ENCODE peak calls at places on chromosomes 5 and 9, in seven cellular contexts. F, Y, Q, L, H, W and G are unnamed samples.

GRCh38 chr5:51650824-51651223 is 267.6 kb downstream of the ISL1 start:
- DNase-seq in F (no peak), Y (no peak), Q (no peak), L (no peak), H (no peak), W (no peak), G (no peak)

GRCh38 chr5:51990241-51990640 is 607.0 kb downstream of the ISL1 start:
- DNase-seq in F (no peak), Y (no peak), Q (no peak), L (no peak), H (no peak), W (no peak), G (no peak)

GRCh38 chr5:135308752-135309151 is 90.3 kb downstream of the MACROH2A1 start:
- DNase-seq in F (no peak), Y (peak), Q (no peak), L (no peak), H (no peak), W (peak), G (no peak)

GRCh38 chr9:88949961-88950340 is 41.3 kb upstream of the S1PR3 start:
- DNase-seq in F (no peak), Y (peak), Q (no peak), L (no peak), H (no peak), W (peak), G (no peak)

GRCh38 chr5:21644032-21644431 is 1209.1 kb downstream of the CDH12 start:
- DNase-seq in F (no peak), Y (no peak), Q (no peak), L (no peak), H (no peak), W (no peak), G (no peak)

GRCh38 chr5:137393196-137393993 is 105.7 kb downstream of the SPOCK1 start:
- DNase-seq in F (no peak), Y (no peak), Q (no peak), L (no peak), H (no peak), W (no peak), G (no peak)

GRCh38 chr9:115193777-115194176 is 75.8 kb upstream of the TNC start:
- DNase-seq in F (no peak), Y (no peak), Q (no peak), L (no peak), H (no peak), W (no peak), G (no peak)

GRCh38 chr5:141094481-141095262 is at the start of gene PCDHB2:
- DNase-seq in F (no peak), Y (peak), Q (peak), L (peak), H (peak), W (peak), G (peak)

GRCh38 chr9:124894741-124895170 is 32.8 kb downstream of the ARPC5L start:
- DNase-seq in F (peak), Y (peak), Q (no peak), L (no peak), H (peak), W (peak), G (peak)

GRCh38 chr5:53418409-53418808 is 62.0 kb upstream of the FST start:
- DNase-seq in F (no peak), Y (peak), Q (no peak), L (peak), H (no peak), W (peak), G (peak)

GRCh38 chr5:169443249-169443784 is 140.3 kb upstream of the SPDL1 start:
- DNase-seq in F (no peak), Y (no peak), Q (no peak), L (no peak), H (no peak), W (no peak), G (no peak)

GRCh38 chr5:142016576-142016975 is 3.7 kb upstream of the GNPDA1 start:
- DNase-seq in F (no peak), Y (no peak), Q (no peak), L (no peak), H (no peak), W (no peak), G (no peak)

GRCh38 chr5:65128226-65128625 is 353.5 kb downstream of the ADAMTS6 start:
- DNase-seq in F (no peak), Y (peak), Q (no peak), L (no peak), H (no peak), W (peak), G (peak)

GRCh38 chr5:26121343-26121742 is 917.0 kb downstream of the CDH9 start:
- DNase-seq in F (no peak), Y (no peak), Q (no peak), L (peak), H (peak), W (peak), G (peak)

GRCh38 chr5:57179262-57179960 is 5.6 kb downstream of the GPBP1 start:
- DNase-seq in F (no peak), Y (no peak), Q (no peak), L (no peak), H (no peak), W (no peak), G (no peak)

GRCh38 chr9:118596374-118597015 is 772.7 kb downstream of the BRINP1 start:
- DNase-seq in F (no peak), Y (no peak), Q (no peak), L (no peak), H (no peak), W (no peak), G (no peak)

GRCh38 chr5:144328980-144329379 is 158.3 kb downstream of the KCTD16 start:
- DNase-seq in F (no peak), Y (no peak), Q (no peak), L (no peak), H (no peak), W (no peak), G (no peak)

GRCh38 chr5:100901851-100902341 is 1.2 kb downstream of the ST8SIA4 start:
- DNase-seq in F (peak), Y (no peak), Q (no peak), L (peak), H (no peak), W (no peak), G (peak)

GRCh38 chr9:125439434-125440272 is 178.0 kb downstream of the GAPVD1 start:
- DNase-seq in F (no peak), Y (no peak), Q (no peak), L (no peak), H (peak), W (no peak), G (no peak)

GRCh38 chr9:29826421-29826820 is 2253.1 kb upstream of the C9orf72 start:
- DNase-seq in F (no peak), Y (no peak), Q (no peak), L (no peak), H (no peak), W (no peak), G (no peak)

GRCh38 chr5:156991714-156992113 is 28.7 kb upstream of the TIMD4 start:
- DNase-seq in F (no peak), Y (no peak), Q (no peak), L (no peak), H (no peak), W (no peak), G (no peak)

GRCh38 chr9:17398351-17398750 is 180.5 kb upstream of the SH3GL2 start:
- DNase-seq in F (peak), Y (peak), Q (no peak), L (no peak), H (no peak), W (peak), G (peak)

GRCh38 chr5:143229896-143230675 is 173.4 kb downstream of the NR3C1 start:
- DNase-seq in F (no peak), Y (no peak), Q (no peak), L (no peak), H (no peak), W (no peak), G (peak)

GRCh38 chr5:35884125-35884788 is 27.6 kb downstream of the IL7R start:
- DNase-seq in F (peak), Y (peak), Q (no peak), L (no peak), H (peak), W (peak), G (peak)

GRCh38 chr5:176359658-176360057 is 1.9 kb downstream of the KIAA1191 start:
- DNase-seq in F (peak), Y (peak), Q (no peak), L (no peak), H (no peak), W (peak), G (no peak)

GRCh38 chr9:127204771-127205470 is 59.7 kb upstream of the GARNL3 start:
- DNase-seq in F (peak), Y (peak), Q (no peak), L (no peak), H (peak), W (peak), G (peak)

GRCh38 chr5:41508186-41508585 is 2.2 kb downstream of the PLCXD3 start:
- DNase-seq in F (peak), Y (no peak), Q (no peak), L (no peak), H (no peak), W (no peak), G (no peak)

GRCh38 chr5:72451771-72452505 is 55.3 kb downstream of the ZNF366 start:
- DNase-seq in F (peak), Y (peak), Q (no peak), L (no peak), H (no peak), W (peak), G (peak)

GRCh38 chr9:125240649-125240999 is 519 bp downstream of the HSPA5 start:
- DNase-seq in F (peak), Y (no peak), Q (peak), L (peak), H (no peak), W (no peak), G (peak)

GRCh38 chr5:140862441-140863295 is 6.1 kb upstream of the PCDHA11 start:
- DNase-seq in F (no peak), Y (no peak), Q (no peak), L (no peak), H (no peak), W (no peak), G (no peak)

GRCh38 chr9:137466041-137466799 is 7.1 kb upstream of the NSMF start:
- DNase-seq in F (no peak), Y (no peak), Q (no peak), L (no peak), H (no peak), W (no peak), G (no peak)

GRCh38 chr9:7172445-7173115 is 414.8 kb downstream of the KDM4C start:
- DNase-seq in F (peak), Y (peak), Q (no peak), L (no peak), H (no peak), W (no peak), G (no peak)

GRCh38 chr9:72524820-72525539 is 3.6 kb downstream of the TMC1 start:
- DNase-seq in F (peak), Y (peak), Q (no peak), L (peak), H (peak), W (peak), G (peak)

GRCh38 chr5:3364433-3364832 is 231.2 kb upstream of the IRX1 start:
- DNase-seq in F (no peak), Y (no peak), Q (no peak), L (no peak), H (no peak), W (no peak), G (no peak)
- H2BK5ac ChIP-seq in F (no peak), Y (no peak), Q (no peak), L (no peak), H (no peak), W (no peak), G (no peak)

GRCh38 chr5:159322180-159322579 is 8.1 kb downstream of the IL12B start:
- DNase-seq in F (no peak), Y (no peak), Q (no peak), L (no peak), H (no peak), W (no peak), G (no peak)
- H2AK5ac ChIP-seq in F (no peak), Y (no peak), Q (no peak), L (no peak), H (no peak), W (no peak), G (no peak)

GRCh38 chr5:102931085-102931484 is 176.0 kb downstream of the PAM start:
- DNase-seq in F (no peak), Y (no peak), Q (no peak), L (no peak), H (no peak), W (no peak), G (no peak)
- H2BK5ac ChIP-seq in F (no peak), Y (no peak), Q (no peak), L (no peak), H (no peak), W (no peak), G (no peak)

GRCh38 chr5:173143567-173143966 is 764 bp upstream of the BNIP1 start:
- DNase-seq in F (no peak), Y (no peak), Q (no peak), L (no peak), H (no peak), W (no peak), G (no peak)

GRCh38 chr5:173144200-173145176 is at the start of gene BNIP1:
- DNase-seq in F (peak), Y (peak), Q (peak), L (peak), H (peak), W (peak), G (peak)

GRCh38 chr5:173139631-173140030 is 4.7 kb upstream of the BNIP1 start:
- DNase-seq in F (peak), Y (no peak), Q (no peak), L (no peak), H (no peak), W (no peak), G (no peak)

GRCh38 chr5:173140769-173141168 is 3.6 kb upstream of the BNIP1 start:
- DNase-seq in F (no peak), Y (no peak), Q (no peak), L (no peak), H (no peak), W (no peak), G (no peak)

GRCh38 chr5:173138707-173139106 is 5.6 kb upstream of the BNIP1 start:
- DNase-seq in F (peak), Y (no peak), Q (no peak), L (no peak), H (no peak), W (peak), G (peak)
- H2AK5ac ChIP-seq in F (no peak), Y (no peak), Q (no peak), L (no peak), H (no peak), W (no peak), G (no peak)

DNA sequence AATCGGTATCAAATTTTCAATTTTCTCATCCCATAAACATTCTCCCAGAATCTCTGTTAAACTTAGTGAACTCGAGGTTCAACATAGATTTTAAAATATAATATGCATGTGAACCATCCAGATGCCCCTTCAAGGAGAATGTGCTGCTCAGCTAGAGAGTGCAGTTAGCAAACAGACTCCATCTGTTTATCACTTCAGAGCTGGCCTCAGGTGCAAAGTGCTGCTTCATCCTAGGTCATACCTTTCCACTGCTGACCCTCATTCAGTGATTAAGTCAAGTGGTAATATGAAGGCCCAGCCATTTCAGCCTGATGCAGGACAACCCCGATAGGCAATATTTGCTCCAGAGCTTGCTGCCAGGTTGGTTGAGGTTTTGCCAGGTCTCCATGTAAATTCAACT is 339.0 kb upstream of the POU5F2 start:
- DNase-seq in F (no peak), Y (no peak), Q (no peak), L (no peak), H (no peak), W (no peak), G (no peak)
- H2BK5ac ChIP-seq in F (no peak), Y (no peak), Q (no peak), L (no peak), H (no peak), W (no peak), G (no peak)

DNA sequence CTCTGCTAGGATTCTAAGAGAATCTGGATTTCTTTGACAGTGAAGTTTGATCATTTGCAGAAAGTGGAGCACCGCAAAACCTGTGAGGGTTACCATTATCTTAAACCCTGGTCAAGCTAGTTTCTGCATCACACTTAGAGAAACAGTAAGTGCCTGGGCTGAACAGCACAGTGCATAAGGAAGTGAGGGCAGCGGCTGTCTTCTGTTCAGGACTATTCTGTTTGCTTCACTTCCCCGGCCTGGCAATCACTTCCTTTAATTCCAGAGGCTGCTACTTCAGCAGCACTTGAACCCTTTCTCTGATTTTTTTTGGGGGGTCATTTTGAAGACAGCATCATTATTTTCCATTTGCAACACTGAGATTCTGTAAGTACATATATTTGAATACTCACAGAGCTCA is 32.0 kb downstream of the SEMA6A start:
- DNase-seq in F (no peak), Y (no peak), Q (no peak), L (no peak), H (no peak), W (no peak), G (no peak)
- H2AK5ac ChIP-seq in F (no peak), Y (no peak), Q (no peak), L (no peak), H (no peak), W (peak), G (no peak)